ENCODE peak calls at places on chromosomes 2 and 18, in nine cellular contexts. X, M, J, N, C, E, P, Z and O are unnamed samples.

GRCh38 chr2:10229462-10230099 is 73.1 kb upstream of the HPCAL1 start:
- DNase-seq in X (no peak), M (no peak), J (no peak), N (no peak), C (no peak), E (no peak), P (no peak), Z (peak; percentile 33), O (no peak)

GRCh38 chr2:110103060-110103961 is 12.3 kb downstream of the MALL start:
- DNase-seq in X (no peak), M (no peak), J (no peak), N (no peak), C (no peak), E (no peak), P (no peak), Z (peak; percentile 32), O (no peak)

GRCh38 chr2:112728029-112728362 is 7.2 kb downstream of the NT5DC4 start:
- DNase-seq in X (no peak), M (no peak), J (no peak), N (peak; percentile 56), C (no peak), E (no peak), P (no peak), Z (no peak), O (no peak)

GRCh38 chr2:234135750-234136221 is 85.3 kb downstream of the SPP2 start:
- DNase-seq in X (peak; percentile 63), M (peak; percentile 86), J (peak; percentile 84), N (peak; percentile 27), C (no peak), E (peak; percentile 50), P (peak; percentile 10), Z (peak; percentile 95), O (peak; percentile 18)

GRCh38 chr18:79352432-79352831 is 43.3 kb upstream of the NFATC1 start:
- DNase-seq in X (no peak), M (no peak), J (no peak), N (no peak), C (no peak), E (no peak), P (no peak), Z (peak; percentile 33), O (no peak)

GRCh38 chr2:164589522-164589921 is 31.8 kb downstream of the GRB14 start:
- DNase-seq in X (no peak), M (no peak), J (no peak), N (peak; percentile 59), C (no peak), E (no peak), P (no peak), Z (no peak), O (no peak)

GRCh38 chr2:11786191-11786590 is 39.8 kb downstream of the LPIN1 start:
- DNase-seq in X (no peak), M (no peak), J (no peak), N (no peak), C (no peak), E (no peak), P (no peak), Z (no peak), O (no peak)

GRCh38 chr2:151946856-151947523 is 118.8 kb upstream of the ARL5A start:
- DNase-seq in X (no peak), M (no peak), J (peak; percentile 47), N (peak; percentile 73), C (peak; percentile 2), E (peak; percentile 39), P (no peak), Z (peak; percentile 77), O (no peak)

GRCh38 chr18:53115876-53116585 is 776.0 kb downstream of the DCC start:
- DNase-seq in X (no peak), M (no peak), J (peak; percentile 6), N (peak; percentile 37), C (no peak), E (no peak), P (no peak), Z (no peak), O (no peak)

GRCh38 chr2:120388222-120389035 is 42.5 kb downstream of the INHBB start:
- DNase-seq in X (no peak), M (no peak), J (no peak), N (no peak), C (no peak), E (no peak), P (no peak), Z (no peak), O (no peak)

GRCh38 chr18:79442508-79443221 is 46.9 kb downstream of the NFATC1 start:
- DNase-seq in X (no peak), M (no peak), J (no peak), N (no peak), C (no peak), E (no peak), P (no peak), Z (no peak), O (no peak)

GRCh38 chr18:23523429-23524212 is 20.3 kb downstream of the RMC1 start:
- DNase-seq in X (no peak), M (peak; percentile 87), J (peak; percentile 56), N (no peak), C (no peak), E (no peak), P (no peak), Z (no peak), O (no peak)

GRCh38 chr2:20425371-20425881 is 21.4 kb upstream of the RHOB start:
- DNase-seq in X (no peak), M (peak; percentile 70), J (peak; percentile 36), N (no peak), C (no peak), E (no peak), P (no peak), Z (no peak), O (no peak)